ENCODE peak calls at places on chromosomes 1 and 21, in ten cellular contexts. H is astrocyte, X is iPS DF 6.9, G is H9, M is GM23338, Z is testis, W is A673, R is hepatocyte, Y is fibroblast of lung, I is kidney. U is an unnamed sample.

GRCh38 chr1:147389532-147390184 is 147.2 kb downstream of the CHD1L start:
- DNase-seq in H (peak; percentile 10), Z (no peak), X (peak; percentile 48), M (peak; percentile 74), Y (peak; percentile 65), I (peak; percentile 57), W (peak; percentile 61), G (peak; percentile 49), R (peak; percentile 57), U (no peak)

GRCh38 chr1:117534995-117535467 is 70.8 kb upstream of the TENT5C start:
- DNase-seq in X (peak; percentile 48), G (peak; percentile 79), H (peak; percentile 47), R (peak; percentile 87), W (peak; percentile 82), Y (peak; percentile 75), I (no peak), M (peak; percentile 92), Z (peak; percentile 37), U (no peak)

GRCh38 chr1:147534386-147534785 is 6.9 kb upstream of the BCL9 start:
- DNase-seq in G (no peak), H (no peak), I (no peak), Z (no peak), W (peak; percentile 14), R (peak; percentile 34), M (no peak), X (no peak), Y (peak; percentile 19), U (no peak)

GRCh38 chr1:236143104-236143948 is 987 bp downstream of the GPR137B start:
- DNase-seq in M (peak; percentile 45), Y (peak; percentile 75), X (no peak), H (peak; percentile 51), R (peak; percentile 63), I (no peak), W (no peak), G (no peak), Z (no peak), U (no peak)

GRCh38 chr1:93275634-93276295 is 69.9 kb upstream of the DR1 start:
- DNase-seq in Y (no peak), G (no peak), X (no peak), M (peak; percentile 8), I (no peak), Z (no peak), W (no peak), H (no peak), R (peak; percentile 52), U (no peak)

GRCh38 chr1:223006794-223007193 is 136.3 kb downstream of the TLR5 start:
- DNase-seq in Z (no peak), W (no peak), H (no peak), X (no peak), M (no peak), G (no peak), I (no peak), R (no peak), Y (no peak), U (no peak)

GRCh38 chr1:29266912-29267311 is 30.6 kb downstream of the PTPRU start:
- DNase-seq in W (no peak), G (no peak), X (no peak), H (no peak), R (no peak), M (no peak), I (no peak), Z (no peak), Y (no peak), U (no peak)

GRCh38 chr1:174080819-174081218 is 58.7 kb upstream of the RC3H1 start:
- DNase-seq in Y (no peak), I (no peak), R (no peak), W (no peak), G (peak; percentile 37), Z (no peak), M (no peak), H (no peak), X (no peak), U (no peak)

GRCh38 chr1:234969630-234970370 is 158.8 kb downstream of the TOMM20 start:
- DNase-seq in W (peak; percentile 14), I (peak; percentile 91), G (peak; percentile 80), X (no peak), Z (peak; percentile 68), Y (peak; percentile 71), R (peak; percentile 88), H (no peak), M (peak; percentile 78), U (no peak)

GRCh38 chr1:158203693-158204457 is 23.2 kb downstream of the CD1D start:
- DNase-seq in H (peak; percentile 36), Z (peak; percentile 77), I (no peak), R (peak; percentile 77), W (peak; percentile 84), M (peak; percentile 85), G (no peak), Y (peak; percentile 78), X (no peak), U (no peak)

GRCh38 chr1:219151467-219151866 is 22.2 kb upstream of the LYPLAL1 start:
- DNase-seq in M (no peak), W (no peak), H (no peak), Z (no peak), Y (no peak), R (no peak), I (no peak), G (no peak), X (no peak), U (no peak)

GRCh38 chr1:219155140-219155539 is 18.5 kb upstream of the LYPLAL1 start:
- DNase-seq in M (no peak), R (no peak), G (no peak), I (no peak), H (no peak), Z (no peak), Y (no peak), X (no peak), W (no peak), U (no peak)

GRCh38 chr1:219153741-219154140 is 19.9 kb upstream of the LYPLAL1 start:
- DNase-seq in R (no peak), G (no peak), I (no peak), Y (peak; percentile 53), X (no peak), H (no peak), M (no peak), W (no peak), Z (no peak), U (no peak)

GRCh38 chr1:219150913-219151312 is 22.8 kb upstream of the LYPLAL1 start:
- DNase-seq in M (no peak), Y (no peak), R (no peak), G (no peak), X (no peak), I (no peak), H (no peak), Z (no peak), W (no peak), U (no peak)

DNA sequence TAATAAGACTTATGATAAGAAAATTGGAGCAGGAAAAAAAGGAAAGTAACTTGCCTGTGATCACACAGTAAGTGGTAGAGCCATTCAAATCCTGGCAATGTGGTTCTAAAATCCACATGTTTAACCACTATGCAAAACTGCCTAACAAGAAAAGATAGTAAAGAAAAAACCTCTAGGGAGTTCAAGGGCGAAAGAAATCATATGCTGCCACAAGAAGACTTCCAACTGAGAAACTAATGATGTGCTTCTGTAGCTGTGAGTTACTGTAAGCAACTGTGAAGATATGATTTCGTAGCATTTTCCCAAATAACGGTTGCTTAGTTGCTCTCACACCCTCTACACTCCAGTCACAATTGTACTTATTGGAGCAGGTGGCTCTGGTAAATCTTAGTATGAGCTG is 20.9 kb upstream of the LYPLAL1 start:
- DNase-seq in W (no peak), H (no peak), I (no peak), R (no peak), X (no peak), G (no peak), Z (no peak), M (no peak), Y (no peak), U (no peak)
- H3K4me1 ChIP-seq in W (no peaks in the 10 kb centered on the region), H (no peaks in the 10 kb centered on the region), I (no peaks in the 10 kb centered on the region), R (no peaks in the 10 kb centered on the region), X (no peaks in the 10 kb centered on the region), G (no peaks in the 10 kb centered on the region), Z (no peaks in the 10 kb centered on the region), M (no peaks in the 10 kb centered on the region), Y (no peaks in the 10 kb centered on the region), U (no peaks in the 10 kb centered on the region)

GRCh38 chr21:46600978-46601377 is 3.9 kb downstream of the S100B start:
- DNase-seq in W (no peak), G (no peak), I (no peak), H (no peak), Y (no peak), X (no peak), Z (no peak), M (no peak), R (no peak), U (no peak)

GRCh38 chr21:46598563-46599250 is 6.2 kb downstream of the S100B start:
- DNase-seq in M (no peak), X (no peak), G (no peak), R (no peak), Z (no peak), Y (no peak), H (no peak), I (peak; percentile 70), W (no peak), U (no peak)

GRCh38 chr21:46597896-46598343 is 7.0 kb downstream of the S100B start:
- DNase-seq in Y (no peak), R (no peak), Z (peak; percentile 83), G (no peak), I (no peak), W (no peak), H (no peak), X (no peak), M (no peak), U (no peak)

GRCh38 chr21:46600305-46600704 is 4.6 kb downstream of the S100B start:
- DNase-seq in H (no peak), X (no peak), M (no peak), I (no peak), Y (no peak), G (no peak), W (no peak), R (no peak), Z (no peak), U (no peak)

GRCh38 chr21:46599251-46599572 is 5.7 kb downstream of the S100B start:
- DNase-seq in X (no peak), Z (peak; percentile 63), R (peak; percentile 79), Y (peak; percentile 81), W (no peak), M (peak; percentile 22), H (peak; percentile 92), I (no peak), G (no peak), U (no peak)
- H3K27ac ChIP-seq in X (no peak overlapping the region), Z (no peak overlapping the region), R (peak overlapping the region; percentile 42), Y (no peak overlapping the region), W (no peak overlapping the region), M (no peak overlapping the region), H (no peak overlapping the region), I (no peak overlapping the region), G (no peak overlapping the region), U (no peak overlapping the region)

GRCh38 chr1:46199233-46199749 is 1.1 kb upstream of the POMGNT1 start:
- DNase-seq in X (no peak), G (no peak), W (no peak), Z (no peak), M (no peak), H (no peak), Y (no peak), R (no peak), I (no peak), U (no peak)
- H3K4me1 ChIP-seq in X (no peaks in the 10 kb centered on the region), G (no peaks in the 10 kb centered on the region), W (peaks cover 14% of the 10 kb centered on the region), Z (peaks cover 24% of the 10 kb centered on the region), M (peaks cover 11% of the 10 kb centered on the region), H (peaks cover 20% of the 10 kb centered on the region), Y (peaks cover 2% of the 10 kb centered on the region), R (peaks cover 20% of the 10 kb centered on the region), I (peaks cover 23% of the 10 kb centered on the region), U (peaks cover 22% of the 10 kb centered on the region)

DNA sequence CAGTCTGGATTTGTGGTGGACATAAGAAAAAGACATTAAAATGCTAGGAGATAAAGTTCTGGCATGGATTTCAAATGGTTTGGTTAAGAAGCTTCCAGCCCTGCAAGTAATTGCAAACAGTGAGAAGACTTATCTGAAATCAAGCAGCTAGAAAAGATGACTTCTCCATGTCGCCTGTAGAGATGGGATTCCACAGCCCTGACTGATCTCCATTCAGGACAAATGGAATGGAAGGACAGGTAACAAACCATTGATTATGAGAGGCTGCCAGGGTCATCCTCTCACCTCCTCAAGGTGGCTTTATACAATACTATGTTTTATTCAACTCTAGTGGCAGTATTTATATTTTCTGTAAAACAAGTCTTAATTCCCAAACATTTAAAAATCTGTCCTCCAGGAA is 237.9 kb downstream of the HLX start:
- DNase-seq in M (no peak), H (no peak), R (no peak), I (no peak), W (no peak), G (no peak), Z (no peak), Y (no peak), X (no peak), U (no peak)
- H3K27ac ChIP-seq in M (no peak overlapping the region), H (no peak overlapping the region), R (no peak overlapping the region), I (peak overlapping the region; percentile 6), W (no peak overlapping the region), G (no peak overlapping the region), Z (no peak overlapping the region), Y (no peak overlapping the region), X (no peak overlapping the region), U (no peak overlapping the region)

U was measured in ascending aorta.